ENCODE peak calls at places on chromosomes 6 and 20, in eight cellular contexts. K, R, G, X, L, J, B and F are unnamed samples.

GRCh38 chr6:144383336-144383735 is 98.2 kb downstream of the UTRN start:
- DNase-seq in R (no peak), B (no peak), G (no peak), K (no peak), J (no peak), L (no peak), X (no peak), F (no peak)

GRCh38 chr6:110055387-110055735 is 77.2 kb downstream of the GPR6 start:
- DNase-seq in R (peak; percentile 26), K (no peak), B (no peak), X (no peak), L (no peak), J (no peak), G (peak; percentile 90), F (no peak)

GRCh38 chr20:15446373-15446772 is 1109.0 kb upstream of the FLRT3 start:
- DNase-seq in L (no peak), G (peak; percentile 54), X (peak; percentile 4), K (no peak), B (peak; percentile 15), R (no peak), J (no peak), F (no peak)

GRCh38 chr6:166930354-166930891 is 25.9 kb downstream of the RNASET2 start:
- DNase-seq in G (no peak), B (no peak), J (no peak), R (no peak), L (no peak), K (no peak), X (no peak), F (no peak)

GRCh38 chr6:162442675-162443074 is 284.9 kb downstream of the PRKN start:
- DNase-seq in L (no peak), J (peak; percentile 27), G (peak; percentile 41), B (no peak), R (peak; percentile 76), K (no peak), X (no peak), F (no peak)

GRCh38 chr20:36273414-36274247 is 32.5 kb upstream of the DLGAP4 start:
- DNase-seq in B (no peak), K (peak; percentile 6), J (peak; percentile 49), G (peak; percentile 46), L (no peak), X (no peak), R (peak; percentile 41), F (no peak)

GRCh38 chr20:14332796-14333345 is 4.5 kb downstream of the FLRT3 start:
- DNase-seq in R (no peak), G (no peak), J (no peak), K (no peak), B (no peak), L (no peak), X (no peak), F (no peak)

GRCh38 chr20:25046181-25046641 is 11.7 kb downstream of the ACSS1 start:
- DNase-seq in L (no peak), K (no peak), R (no peak), B (peak; percentile 78), G (no peak), X (no peak), J (no peak), F (no peak)

GRCh38 chr6:14354919-14355572 is 237.5 kb downstream of the CD83 start:
- DNase-seq in J (no peak), X (peak; percentile 83), R (no peak), K (peak; percentile 68), B (peak; percentile 69), G (no peak), L (no peak), F (peak; percentile 12)

GRCh38 chr6:168097621-168098430 is 18.8 kb upstream of the FRMD1 start:
- DNase-seq in L (no peak), B (peak; percentile 57), K (no peak), J (no peak), R (no peak), X (no peak), G (peak; percentile 46), F (no peak)

GRCh38 chr6:169950558-169950957 is 199.1 kb downstream of the ERMARD start:
- DNase-seq in G (peak; percentile 87), R (no peak), X (no peak), L (no peak), K (no peak), J (peak; percentile 57), B (no peak), F (no peak)

GRCh38 chr6:170552765-170553685 is at the start of gene PSMB1:
- DNase-seq in J (peak; percentile 90), K (peak; percentile 93), X (peak; percentile 84), B (peak; percentile 93), L (peak; percentile 70), R (peak; percentile 98), G (peak; percentile 98), F (peak; percentile 94)

GRCh38 chr20:41142914-41143313 is 5.6 kb downstream of the PLCG1 start:
- DNase-seq in K (no peak), X (no peak), B (no peak), G (no peak), J (peak; percentile 50), L (peak; percentile 67), R (no peak), F (no peak)

GRCh38 chr20:25049261-25050060 is 8.5 kb downstream of the ACSS1 start:
- DNase-seq in K (no peak), L (no peak), B (no peak), G (peak; percentile 8), J (no peak), R (no peak), X (no peak), F (no peak)

GRCh38 chr6:118918326-118918725 is 16.6 kb downstream of the MCM9 start:
- DNase-seq in K (no peak), J (no peak), R (no peak), G (no peak), B (no peak), L (no peak), X (no peak), F (no peak)

GRCh38 chr6:117265425-117266266 is at the start of gene VGLL2:
- DNase-seq in B (peak; percentile 27), R (peak; percentile 72), X (no peak), J (no peak), K (peak; percentile 38), G (peak; percentile 83), L (no peak), F (no peak)

GRCh38 chr6:153994004-153994403 is 45.0 kb upstream of the OPRM1 start:
- DNase-seq in L (no peak), G (no peak), X (no peak), K (no peak), R (no peak), B (no peak), J (no peak), F (no peak)

GRCh38 chr6:15533379-15534044 is 129.3 kb downstream of the DTNBP1 start:
- DNase-seq in J (no peak), K (peak; percentile 14), R (no peak), L (no peak), B (no peak), X (no peak), G (no peak), F (no peak)

GRCh38 chr6:28258877-28259777 is at the start of gene NKAPL:
- DNase-seq in B (peak; percentile 88), K (no peak), L (peak; percentile 5), R (no peak), G (no peak), J (no peak), X (no peak), F (no peak)

GRCh38 chr6:14382381-14383236 is 265.0 kb downstream of the CD83 start:
- DNase-seq in B (no peak), X (no peak), J (peak; percentile 88), G (no peak), R (no peak), K (no peak), L (no peak), F (no peak)

GRCh38 chr6:161128230-161128629 is 136.7 kb downstream of the MAP3K4 start:
- DNase-seq in B (no peak), L (no peak), G (no peak), X (no peak), K (no peak), J (no peak), R (no peak), F (no peak)

GRCh38 chr6:125989631-125990030 is 3.3 kb downstream of the TRMT11 start:
- DNase-seq in R (peak; percentile 22), L (no peak), X (no peak), G (no peak), J (no peak), K (peak; percentile 14), B (no peak), F (no peak)

GRCh38 chr6:108464506-108465084 is 96.1 kb upstream of the FOXO3 start:
- DNase-seq in X (no peak), L (no peak), J (no peak), G (no peak), B (no peak), K (peak; percentile 17), R (no peak), F (no peak)

GRCh38 chr6:7108964-7109836 is 1.4 kb downstream of the RREB1 start:
- DNase-seq in X (no peak), B (peak; percentile 53), J (peak; percentile 34), R (peak; percentile 57), L (peak; percentile 27), G (peak; percentile 53), K (peak; percentile 75), F (peak; percentile 55)

GRCh38 chr20:6699931-6700562 is 67.4 kb upstream of the BMP2 start:
- DNase-seq in G (no peak), B (no peak), X (no peak), J (no peak), L (no peak), R (no peak), K (no peak), F (no peak)

GRCh38 chr6:147752686-147753418 is 244.4 kb downstream of the SAMD5 start:
- DNase-seq in G (no peak), B (no peak), K (no peak), L (no peak), X (no peak), J (no peak), R (no peak), F (no peak)

GRCh38 chr6:36545767-36546663 is 1.3 kb downstream of the STK38 start:
- DNase-seq in B (no peak), J (peak; percentile 47), K (peak; percentile 34), G (peak; percentile 66), R (peak; percentile 35), L (no peak), X (no peak), F (peak; percentile 21)

GRCh38 chr20:22475662-22476061 is 108.7 kb downstream of the FOXA2 start:
- DNase-seq in J (no peak), X (no peak), L (no peak), B (no peak), K (no peak), G (no peak), R (no peak), F (no peak)

GRCh38 chr6:16762265-16762546 is 946 bp upstream of the ATXN1 start:
- DNase-seq in X (no peak), J (no peak), L (no peak), K (peak; percentile 27), R (peak; percentile 57), B (no peak), G (peak; percentile 67), F (no peak)

GRCh38 chr6:7758456-7758855 is 32.6 kb downstream of the BMP6 start:
- DNase-seq in L (no peak), K (peak; percentile 84), G (no peak), B (no peak), R (no peak), X (peak; percentile 83), J (no peak), F (peak; percentile 6)

GRCh38 chr6:32973934-32974333 is 5.5 kb downstream of the BRD2 start:
- DNase-seq in B (no peak), K (peak; percentile 51), G (peak; percentile 59), L (peak; percentile 47), X (no peak), J (peak; percentile 45), R (no peak), F (peak; percentile 55)